ENCODE peak calls at places on chromosome 12, in seven cellular contexts. U is upper lobe of left lung, H is IMR-90, N is Peyer's patch, L is transverse colon, P is tibial nerve, I is prostate gland. B is an unnamed sample.

GRCh38 chr12:64273527-64274403 is 51.7 kb upstream of the KICS2 start:
- DNase-seq in U (no peak), H (no peak), N (no peak), L (peak), P (no peak), I (no peak), B (no peak)

GRCh38 chr12:27972721-27973120 is at the start of gene PTHLH:
- DNase-seq in U (no peak), H (no peak), N (no peak), L (no peak), P (no peak), I (no peak), B (no peak)

GRCh38 chr12:130880411-130880885 is 8.6 kb downstream of the RAN start:
- DNase-seq in U (no peak), H (no peak), N (no peak), L (no peak), P (no peak), I (no peak), B (no peak)

GRCh38 chr12:120700863-120701262 is 9.4 kb upstream of the UNC119B start:
- DNase-seq in U (no peak), H (no peak), N (no peak), L (no peak), P (no peak), I (peak), B (no peak)

GRCh38 chr12:52119398-52120254 is 40.1 kb downstream of the SMIM41 start:
- DNase-seq in U (peak), H (no peak), N (peak), L (peak), P (no peak), I (no peak), B (peak)

GRCh38 chr12:80162177-80162576 is 62.8 kb downstream of the OTOGL start:
- DNase-seq in U (no peak), H (no peak), N (no peak), L (no peak), P (no peak), I (no peak), B (no peak)

GRCh38 chr12:88934163-88934747 is 354.0 kb upstream of the KITLG start:
- DNase-seq in U (no peak), H (peak), N (no peak), L (no peak), P (no peak), I (no peak), B (no peak)

GRCh38 chr12:126557659-126558058 is 1492.4 kb downstream of the AACS start:
- DNase-seq in U (no peak), H (no peak), N (no peak), L (no peak), P (no peak), I (no peak), B (no peak)

GRCh38 chr12:94603434-94604068 is 46.8 kb downstream of the TMCC3 start:
- DNase-seq in U (peak), H (no peak), N (peak), L (peak), P (no peak), I (no peak), B (peak)

GRCh38 chr12:116525418-116526001 is 33.7 kb upstream of the MAP1LC3B2 start:
- DNase-seq in U (peak), H (peak), N (no peak), L (peak), P (peak), I (peak), B (peak)

GRCh38 chr12:31773223-31773750 is 44.5 kb upstream of the AMN1 start:
- DNase-seq in U (no peak), H (no peak), N (no peak), L (no peak), P (no peak), I (no peak), B (peak)

GRCh38 chr12:39505025-39505424 is 62.1 kb upstream of the KIF21A start:
- DNase-seq in U (no peak), H (no peak), N (no peak), L (no peak), P (no peak), I (no peak), B (no peak)

GRCh38 chr12:7642876-7643309 is 22.8 kb downstream of the APOBEC1 start:
- DNase-seq in U (no peak), H (no peak), N (no peak), L (no peak), P (no peak), I (no peak), B (no peak)

DNA sequence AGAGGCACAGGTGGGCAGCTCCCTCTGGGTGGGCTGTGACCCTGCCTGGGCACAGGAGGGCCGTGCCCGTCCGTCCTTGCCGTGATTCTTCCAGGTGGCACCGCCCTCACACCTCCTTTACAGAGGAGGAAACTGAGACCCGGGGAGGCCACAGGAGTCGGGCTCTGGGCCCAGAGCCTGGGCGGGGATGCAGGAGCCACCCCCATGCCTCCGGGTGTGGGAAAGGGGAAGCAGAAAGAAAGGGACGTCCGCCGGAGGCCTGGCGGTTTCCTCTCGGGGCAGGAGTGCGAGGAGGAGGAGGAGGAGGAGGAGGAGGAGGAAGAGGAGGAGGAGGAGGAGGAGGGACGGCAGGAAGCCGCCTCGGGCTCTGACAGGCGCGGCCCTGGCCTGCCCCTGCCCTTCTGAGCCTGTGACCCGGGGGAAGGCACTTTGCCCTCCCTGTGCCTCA is 23.0 kb downstream of the SH2B3 start:
- DNase-seq in U (peak), H (no peak), N (peak), L (peak), P (no peak), I (no peak), B (peak)
- TF ChIP-seq POLR2A in U (no peak), H (no peak), N (no peak), L (no peak), P (no peak), I (no peak), B (no peak)

DNA sequence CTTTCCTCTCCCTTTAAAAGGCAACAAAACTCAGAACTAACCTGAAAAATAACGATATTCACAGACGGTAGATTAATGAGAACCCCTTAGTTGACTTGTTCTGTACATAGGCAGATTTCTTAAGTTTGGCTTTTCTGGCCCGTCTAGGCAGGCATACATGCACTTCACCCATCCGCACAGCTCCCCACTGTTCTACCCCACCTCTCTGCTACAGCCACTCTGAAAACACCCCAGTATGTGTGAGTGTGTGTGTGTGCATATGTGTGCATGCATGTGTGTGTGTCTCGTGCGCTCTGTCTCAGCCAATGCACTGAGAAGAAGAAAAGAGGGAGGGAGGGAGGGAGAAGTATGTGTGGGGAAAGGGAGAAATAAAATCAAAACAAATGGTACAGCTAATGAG is 1.9 kb upstream of the LMO3 start:
- DNase-seq in U (peak), H (no peak), N (no peak), L (no peak), P (no peak), I (no peak), B (peak)
- H3K4me3 ChIP-seq in U (peak), H (no peak), N (no peak), L (peak), P (no peak), I (no peak), B (no peak)

DNA sequence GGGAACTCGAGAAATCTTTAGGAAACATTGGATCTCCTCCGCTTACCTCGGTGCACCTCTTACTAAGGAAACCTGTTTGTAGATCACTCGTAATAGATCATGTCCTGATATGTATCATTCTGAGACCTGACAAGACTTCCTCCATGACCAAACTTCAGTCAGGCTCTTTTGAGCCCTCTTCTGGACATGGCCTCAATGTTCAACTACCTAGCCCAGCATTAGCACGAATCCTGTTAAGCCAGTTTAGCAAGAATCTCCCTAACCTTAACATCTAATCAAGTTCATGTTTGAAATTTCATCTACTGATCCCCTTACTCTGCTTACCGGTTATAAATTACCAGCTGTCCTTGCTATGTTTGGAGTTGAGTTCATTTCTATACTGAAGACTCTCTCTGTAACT is 713.9 kb upstream of the USP15 start:
- DNase-seq in U (no peak), H (no peak), N (no peak), L (no peak), P (no peak), I (peak), B (no peak)
- TF ChIP-seq CTCF in U (no peak), H (no peak), N (no peak), L (no peak), P (no peak), I (no peak), B (no peak)

GRCh38 chr12:49652921-49653520 is 29.7 kb downstream of the PRPF40B start:
- DNase-seq in U (no peak), H (no peak), N (no peak), L (no peak), P (no peak), I (no peak), B (no peak)
- TF ChIP-seq POLR2A in U (no peak), H (no peak), N (no peak), L (no peak), P (no peak), I (no peak), B (no peak)

DNA sequence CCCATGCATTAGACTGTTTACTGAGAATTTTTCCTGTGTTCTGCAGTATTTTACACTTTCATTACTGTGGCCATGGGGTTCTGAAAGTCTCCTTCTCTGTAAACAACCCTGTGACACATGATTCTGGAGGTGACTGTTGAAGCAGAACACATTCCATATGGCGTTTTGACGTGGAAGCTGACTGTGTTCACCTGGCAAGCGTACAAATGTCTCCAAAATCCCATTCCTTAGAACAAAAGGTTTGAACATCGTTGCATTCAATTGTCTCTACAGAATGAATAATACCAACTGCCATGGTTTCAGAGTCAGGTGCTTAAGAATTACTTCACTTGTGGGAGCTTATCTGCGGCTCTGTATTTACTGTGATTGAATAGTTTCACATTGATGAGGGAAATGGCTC is 485.6 kb upstream of the TMEM132C start:
- DNase-seq in U (no peak), H (no peak), N (no peak), L (no peak), P (no peak), I (no peak), B (no peak)
- H3K4me3 ChIP-seq in U (no peak), H (no peak), N (no peak), L (no peak), P (no peak), I (no peak), B (no peak)

DNA sequence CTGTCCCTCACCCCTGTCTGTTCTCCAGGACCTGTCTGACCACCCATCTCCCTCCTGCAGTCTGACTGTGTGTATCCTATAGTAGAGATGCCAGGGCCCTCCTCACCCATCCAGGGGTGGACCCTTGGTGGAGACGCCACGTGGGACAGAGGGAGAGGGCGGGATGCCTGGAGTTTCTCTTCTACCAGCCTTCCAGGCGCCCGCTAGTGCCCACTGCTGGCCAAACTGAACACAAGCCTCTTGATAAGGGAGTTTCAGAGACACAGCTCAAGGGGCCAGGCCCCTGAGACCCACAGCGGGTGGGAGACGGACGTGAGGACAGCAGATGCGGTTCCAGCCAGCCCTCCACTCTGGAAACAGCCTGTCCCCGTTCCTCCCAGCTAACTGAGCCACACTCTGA is 147.3 kb downstream of the RBM19 start:
- DNase-seq in U (no peak), H (no peak), N (no peak), L (no peak), P (no peak), I (no peak), B (no peak)
- TF ChIP-seq CTCF in U (no peak), H (peak), N (no peak), L (no peak), P (no peak), I (no peak), B (no peak)

GRCh38 chr12:50111693-50112455 is at the start of gene COX14:
- DNase-seq in U (peak), H (peak), N (peak), L (peak), P (peak), I (peak), B (peak)
- TF ChIP-seq POLR2A in U (no peak), H (peak), N (peak), L (peak), P (peak), I (peak), B (peak)

B was measured in body of pancreas.